ENCODE peak calls at places on chromosomes 3 and 15, in five cellular contexts. M is mucosa of descending colon, X is astrocyte of the cerebellum, E is upper lobe of left lung, N is cardiac fibroblast. B is an unnamed sample.

GRCh38 chr3:55647086-55647485 is 160.0 kb upstream of the WNT5A start:
- DNase-seq in N (no peak), M (no peak), E (no peak), X (no peak), B (no peak)

GRCh38 chr3:45911496-45912226 is 25.3 kb downstream of the CCR9 start:
- DNase-seq in M (no peak), E (no peak), N (no peak), X (no peak), B (no peak)

GRCh38 chr15:67969892-67970291 is 84.2 kb upstream of the PIAS1 start:
- DNase-seq in N (no peak), E (no peak), X (no peak), M (no peak), B (no peak)

GRCh38 chr3:77186728-77187127 is 146.8 kb downstream of the ROBO2 start:
- DNase-seq in X (no peak), E (no peak), N (peak; percentile 12), M (no peak), B (no peak)

GRCh38 chr3:48215466-48215865 is 7.8 kb upstream of the CAMP start:
- DNase-seq in E (peak; percentile 62), M (no peak), N (peak; percentile 40), X (no peak), B (no peak)

GRCh38 chr3:33047842-33048834 is 48.8 kb downstream of the GLB1 start:
- DNase-seq in M (no peak), E (no peak), N (no peak), X (no peak), B (no peak)

GRCh38 chr15:25783607-25784131 is 79.5 kb downstream of the ATP10A start:
- DNase-seq in X (no peak), E (no peak), M (no peak), N (peak; percentile 58), B (no peak)

GRCh38 chr15:59334063-59334415 is 38.6 kb downstream of the MYO1E start:
- DNase-seq in E (no peak), M (no peak), N (no peak), X (no peak), B (no peak)

GRCh38 chr3:65379223-65379622 is 659.5 kb downstream of the MAGI1 start:
- DNase-seq in E (no peak), M (no peak), N (no peak), X (no peak), B (no peak)

GRCh38 chr3:125039041-125039896 is 16.5 kb downstream of the HEG1 start:
- DNase-seq in E (no peak), X (no peak), M (no peak), N (no peak), B (no peak)

GRCh38 chr3:3015472-3016089 is 94.6 kb downstream of the IL5RA start:
- DNase-seq in E (no peak), M (no peak), X (peak; percentile 5), N (peak; percentile 9), B (no peak)

GRCh38 chr15:50224606-50225005 is 40.9 kb downstream of the HDC start:
- DNase-seq in N (peak; percentile 18), M (no peak), X (peak; percentile 4), E (no peak), B (no peak)

GRCh38 chr3:195065142-195065863 is 205.7 kb downstream of the XXYLT1 start:
- DNase-seq in E (no peak), N (no peak), M (peak; percentile 30), X (no peak), B (no peak)

GRCh38 chr3:135736740-135737139 is 228.8 kb upstream of the PPP2R3A start:
- DNase-seq in M (no peak), N (peak; percentile 1), X (no peak), E (no peak), B (no peak)

GRCh38 chr3:4597204-4597985 is 104.2 kb downstream of the ITPR1 start:
- DNase-seq in M (no peak), X (no peak), E (no peak), N (no peak), B (peak; percentile 34)

GRCh38 chr3:179933079-179933478 is 103.7 kb downstream of the PEX5L start:
- DNase-seq in N (no peak), X (no peak), M (no peak), E (no peak), B (no peak)

GRCh38 chr3:170506556-170506955 is 79.3 kb downstream of the SLC7A14 start:
- DNase-seq in M (no peak), E (no peak), N (peak; percentile 60), X (no peak), B (no peak)

GRCh38 chr3:10224794-10225660 is 23.2 kb upstream of the TATDN2 start:
- DNase-seq in M (peak; percentile 78), X (no peak), E (peak; percentile 81), N (peak; percentile 85), B (no peak)

GRCh38 chr15:98051734-98052133 is 91.2 kb downstream of the ARRDC4 start:
- DNase-seq in E (no peak), N (no peak), M (no peak), X (no peak), B (no peak)

GRCh38 chr15:79896131-79896633 is 632 bp downstream of the MTHFS start:
- DNase-seq in N (no peak), X (no peak), E (no peak), M (no peak), B (no peak)

GRCh38 chr15:49155834-49156627 is 632 bp upstream of the COPS2 start:
- DNase-seq in X (no peak), M (no peak), E (peak; percentile 26), N (peak; percentile 48), B (no peak)

GRCh38 chr15:58159827-58160386 is 21.7 kb downstream of the AQP9 start:
- DNase-seq in N (no peak), M (no peak), X (no peak), E (no peak), B (no peak)

GRCh38 chr15:77747175-77748077 is 114.7 kb upstream of the LINGO1 start:
- DNase-seq in N (no peak), E (no peak), X (no peak), M (no peak), B (no peak)

GRCh38 chr3:183818041-183818620 is 7.2 kb downstream of the MAP6D1 start:
- DNase-seq in N (no peak), M (no peak), X (no peak), E (no peak), B (no peak)

GRCh38 chr3:55405436-55405835 is 81.7 kb downstream of the WNT5A start:
- DNase-seq in X (no peak), N (peak; percentile 68), M (no peak), E (no peak), B (no peak)

GRCh38 chr3:141384157-141384556 is 15.9 kb downstream of the ZBTB38 start:
- DNase-seq in M (no peak), N (peak; percentile 45), X (no peak), E (no peak), B (no peak)

GRCh38 chr3:176906046-176906905 is 291.0 kb downstream of the TBL1XR1 start:
- DNase-seq in M (no peak), X (peak; percentile 96), E (no peak), N (peak; percentile 70), B (no peak)

GRCh38 chr15:62165793-62166380 is 802 bp upstream of the C2CD4B start:
- DNase-seq in E (no peak), X (no peak), N (peak; percentile 71), M (no peak), B (no peak)

GRCh38 chr3:16239776-16240175 is 25.0 kb downstream of the DPH3 start:
- DNase-seq in X (no peak), E (no peak), N (peak; percentile 47), M (no peak), B (no peak)

GRCh38 chr15:48645558-48646330 is at the start of gene FBN1:
- DNase-seq in N (peak; percentile 96), E (peak; percentile 24), X (peak; percentile 68), M (peak; percentile 36), B (peak; percentile 72)

DNA sequence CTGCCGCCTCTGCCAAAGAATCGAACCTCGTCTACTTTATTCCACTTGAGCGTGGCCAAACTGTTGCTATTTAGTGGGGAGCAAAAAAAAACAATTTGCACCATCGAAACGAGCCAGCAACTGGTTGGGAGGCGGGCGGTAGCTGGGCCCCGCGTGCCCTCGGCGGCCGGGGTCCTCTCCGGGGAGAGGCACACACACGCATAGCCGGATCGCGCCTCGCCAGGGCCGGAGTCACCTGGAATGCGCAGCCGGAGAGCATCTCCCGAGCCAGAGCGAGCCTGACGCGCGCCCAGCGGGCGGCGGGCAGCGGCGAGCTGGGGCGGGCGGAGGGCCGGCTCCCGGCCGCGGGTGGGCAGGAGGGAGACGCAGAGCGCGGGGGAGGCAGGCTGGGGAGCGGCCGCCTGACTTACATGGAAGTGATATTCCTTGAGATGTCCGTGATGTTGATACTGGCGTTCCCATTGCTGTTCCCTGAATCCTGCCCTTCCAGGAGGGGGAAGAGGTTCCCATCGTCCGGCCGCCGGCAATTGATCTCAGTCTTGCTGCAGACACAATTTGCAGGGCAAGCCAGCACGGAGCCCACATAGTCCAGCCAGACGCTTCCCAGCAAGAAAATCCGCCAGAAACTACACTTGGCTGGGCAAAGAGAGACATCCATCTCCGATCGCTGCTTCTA is 905 bp downstream of the NTRK3 start:
- DNase-seq in E (peak; percentile 26), X (no peak), M (no peak), N (no peak), B (no peak)
- TF ChIP-seq CTCF in E (no peak), X (no peak), M (no peak), N (no peak), B (no peak)

GRCh38 chr15:45660231-45660979 is 25.6 kb downstream of the SQOR start:
- DNase-seq in X (no peak), M (peak; percentile 47), N (peak; percentile 37), E (peak; percentile 63), B (no peak)
- TF ChIP-seq CTCF in X (no peak), M (no peak), N (no peak), E (no peak), B (no peak)

DNA sequence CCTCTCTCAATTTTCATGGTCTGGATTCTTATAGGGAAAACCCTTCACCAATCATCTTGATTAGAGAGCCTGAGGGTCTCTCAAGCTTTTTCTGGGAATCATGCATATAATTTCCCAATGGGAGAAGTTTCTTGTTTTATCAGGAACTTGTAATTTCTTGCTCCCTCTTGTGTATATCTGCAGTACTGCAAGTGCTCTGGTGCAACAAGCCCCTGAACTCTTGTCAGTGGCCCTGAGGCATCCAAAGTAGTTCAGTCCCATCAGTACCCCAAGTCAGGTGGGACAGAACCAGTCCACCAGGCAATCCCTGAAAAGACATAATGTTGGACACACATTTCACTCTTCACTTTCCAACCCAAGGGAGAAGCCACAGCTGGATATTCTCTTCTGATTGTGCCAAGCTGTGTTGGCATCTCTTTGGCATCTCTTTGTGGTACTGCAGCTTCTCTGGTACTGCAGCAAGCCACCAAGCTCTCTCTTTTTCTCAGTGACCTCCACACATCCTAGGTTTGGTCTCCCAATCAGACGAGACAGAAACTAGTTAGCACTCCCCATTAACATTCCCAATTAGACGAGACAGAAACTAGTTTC is 214.5 kb downstream of the ZIC4 start:
- DNase-seq in X (peak; percentile 68), E (no peak), M (no peak), N (peak; percentile 82), B (peak; percentile 52)
- TF ChIP-seq CTCF in X (peak; percentile 79), E (peak; percentile 68), M (peak; percentile 36), N (peak; percentile 82), B (peak; percentile 80)

DNA sequence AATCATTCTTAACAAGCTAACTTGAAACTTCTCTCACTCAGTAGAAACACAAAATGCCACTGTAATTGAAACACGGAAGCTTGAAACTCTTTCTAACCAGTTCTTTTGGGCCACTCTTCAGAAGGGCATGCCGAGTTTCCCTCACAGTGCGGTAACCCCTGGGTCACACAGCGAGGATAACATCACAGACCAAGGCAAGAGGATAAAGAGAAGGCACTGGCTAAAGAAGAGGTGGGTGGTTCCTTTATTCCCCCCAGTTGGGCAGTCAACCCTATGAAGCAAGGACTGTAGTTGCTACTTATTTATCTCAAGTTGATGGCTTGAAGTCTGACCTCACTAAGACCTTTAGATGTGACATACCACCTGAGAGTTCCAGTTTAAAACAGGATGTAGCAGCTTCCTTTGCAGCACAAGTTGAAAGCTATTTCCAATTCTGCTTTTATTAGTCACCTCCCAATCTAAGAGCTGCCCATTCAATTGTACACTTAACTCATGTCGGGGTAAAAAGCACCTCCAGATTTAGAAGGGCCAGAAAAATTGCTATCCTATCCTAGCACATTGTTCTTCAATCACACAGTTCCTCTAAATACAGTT is 272.4 kb downstream of the TIGIT start:
- DNase-seq in M (no peak), E (no peak), N (peak; percentile 26), X (no peak), B (no peak)
- TF ChIP-seq CTCF in M (no peak), E (no peak), N (no peak), X (no peak), B (no peak)